ENCODE peak calls at places on chromosomes 11 and 22, in four cellular contexts. P is naive thymus-derived CD4-positive, alpha-beta T cell; N is CD8-positive, alpha-beta memory T cell; Q is iPS DF 6.9. J is an unnamed sample.

GRCh38 chr11:109604506-109604905 is 182.5 kb downstream of the C11orf87 start:
- DNase-seq in P (no peak), Q (no peak), N (no peak), J (no peak)

GRCh38 chr11:59818572-59818971 is 8.0 kb upstream of the MRPL16 start:
- DNase-seq in Q (no peak), P (no peak), N (no peak), J (no peak)

GRCh38 chr11:18111005-18111404 is 5.1 kb upstream of the SAAL1 start:
- DNase-seq in N (no peak), Q (no peak), P (no peak), J (no peak)

GRCh38 chr11:12070446-12071267 is 39.7 kb upstream of the MICAL2 start:
- DNase-seq in Q (no peak), N (no peak), P (no peak), J (no peak)

GRCh38 chr11:130389315-130389935 is 39.0 kb downstream of the ADAMTS8 start:
- DNase-seq in N (peak), Q (no peak), P (no peak), J (no peak)

GRCh38 chr22:21657020-21657360 is 8.8 kb upstream of the PPIL2 start:
- DNase-seq in N (no peak), Q (no peak), P (no peak), J (no peak)

GRCh38 chr11:61701298-61701993 is 21.3 kb downstream of the DAGLA start:
- DNase-seq in N (no peak), P (no peak), Q (no peak), J (no peak)

GRCh38 chr11:3853935-3854659 is 1.4 kb upstream of the STIM1 start:
- DNase-seq in N (peak), P (peak), Q (no peak), J (no peak)

GRCh38 chr22:29106839-29107238 is 34.0 kb downstream of the KREMEN1 start:
- DNase-seq in P (no peak), Q (no peak), N (no peak), J (no peak)

GRCh38 chr11:469684-470667 is 19.9 kb downstream of the PTDSS2 start:
- DNase-seq in N (no peak), Q (no peak), P (no peak), J (peak)

GRCh38 chr11:12127206-12127898 is 17.0 kb downstream of the MICAL2 start:
- DNase-seq in P (no peak), N (no peak), Q (no peak), J (no peak)

GRCh38 chr22:19597399-19597735 is 73.2 kb upstream of the CLDN5 start:
- DNase-seq in N (no peak), P (no peak), Q (no peak), J (no peak)

GRCh38 chr11:85464283-85464682 is 162.9 kb downstream of the DLG2 start:
- DNase-seq in Q (peak), P (no peak), N (no peak), J (no peak)

GRCh38 chr11:20162824-20163777 is 2.8 kb upstream of the DBX1 start:
- DNase-seq in P (no peak), N (no peak), Q (no peak), J (no peak)

GRCh38 chr11:10355257-10355661 is 50.4 kb downstream of the ADM start:
- DNase-seq in Q (no peak), P (no peak), N (no peak), J (no peak)

GRCh38 chr22:28424427-28425080 is 255.1 kb downstream of the TTC28 start:
- DNase-seq in N (no peak), P (no peak), Q (no peak), J (no peak)

GRCh38 chr11:110200241-110200640 is 96.2 kb downstream of the RDX start:
- DNase-seq in P (no peak), N (no peak), Q (no peak), J (no peak)

GRCh38 chr11:35282226-35282882 is 137.0 kb downstream of the SLC1A2 start:
- DNase-seq in Q (no peak), N (no peak), P (no peak), J (no peak)

GRCh38 chr11:131136476-131136875 is 220.2 kb upstream of the SNX19 start:
- DNase-seq in Q (no peak), P (no peak), N (no peak), J (no peak)

GRCh38 chr11:57249384-57250319 is 12.6 kb upstream of the APLNR start:
- DNase-seq in Q (no peak), N (peak), P (peak), J (peak)

GRCh38 chr22:43393132-43393844 is 18.5 kb upstream of the MPPED1 start:
- DNase-seq in Q (no peak), P (no peak), N (no peak), J (no peak)

GRCh38 chr11:71129624-71130023 is 122.8 kb downstream of the SHANK2 start:
- DNase-seq in P (no peak), Q (no peak), N (no peak), J (no peak)

GRCh38 chr22:47056361-47056760 is 293.9 kb downstream of the TBC1D22A start:
- DNase-seq in Q (no peak), P (no peak), N (no peak), J (no peak)

GRCh38 chr22:42692239-42693054 is 28.2 kb downstream of the A4GALT start:
- DNase-seq in N (no peak), P (no peak), Q (no peak), J (no peak)

GRCh38 chr11:128471138-128471661 is 116.2 kb downstream of the ETS1 start:
- DNase-seq in P (no peak), Q (no peak), N (no peak), J (no peak)

GRCh38 chr22:49352361-49353169 is 475.1 kb downstream of the BRD1 start:
- DNase-seq in N (no peak), Q (no peak), P (no peak), J (no peak)

GRCh38 chr11:66720223-66720898 is 8.7 kb downstream of the SPTBN2 start:
- DNase-seq in P (peak), Q (peak), N (no peak), J (no peak)

GRCh38 chr11:45603930-45604682 is 61.3 kb downstream of the CHST1 start:
- DNase-seq in P (no peak), N (no peak), Q (no peak), J (no peak)

GRCh38 chr11:80815752-80816453 is 1375.1 kb upstream of the TENM4 start:
- DNase-seq in N (no peak), P (no peak), Q (no peak), J (no peak)

GRCh38 chr11:119895981-119896380 is 167.0 kb upstream of the NECTIN1 start:
- DNase-seq in N (no peak), P (no peak), Q (no peak), J (no peak)

GRCh38 chr11:10742460-10743208 is 8.4 kb upstream of the CTR9 start:
- DNase-seq in P (no peak), N (peak), Q (no peak), J (no peak)

GRCh38 chr11:109783842-109784241 is 309.4 kb upstream of the ZC3H12C start:
- DNase-seq in N (no peak), Q (no peak), P (no peak), J (no peak)

GRCh38 chr11:46308632-46309419 is 31.4 kb downstream of the CREB3L1 start:
- DNase-seq in N (peak), Q (peak), P (peak), J (peak)

DNA sequence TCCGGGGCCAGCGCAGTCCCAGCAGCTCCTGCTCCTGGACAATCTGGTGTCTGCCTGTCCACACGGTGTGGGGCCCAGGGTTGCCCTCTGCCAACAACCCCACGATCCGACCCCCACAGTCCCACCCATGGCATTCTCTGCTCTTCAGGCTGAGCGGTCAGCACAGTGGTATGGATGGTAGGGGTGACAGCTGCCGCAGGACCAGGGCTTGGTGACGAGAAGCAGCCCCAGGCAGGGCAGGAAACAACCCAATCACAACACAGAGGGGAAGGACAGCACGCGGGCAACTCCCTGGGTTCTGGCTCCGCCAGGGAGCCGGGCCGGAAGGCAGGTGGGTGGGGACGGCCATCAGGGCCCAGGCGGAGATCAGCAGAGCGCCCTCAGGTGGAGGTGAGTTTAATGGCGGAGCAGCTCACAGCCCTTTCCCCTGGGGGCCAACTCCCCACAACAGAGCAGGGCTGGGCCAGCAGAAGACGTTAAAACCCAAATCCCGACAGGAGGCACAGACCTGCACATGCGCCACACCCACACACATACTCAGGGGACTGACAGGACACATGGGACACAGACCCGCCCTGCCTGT is 5.3 kb upstream of the CHADL start:
- DNase-seq in Q (no peak), N (no peak), P (no peak), J (no peak)
- H3K27ac ChIP-seq in Q (no peak), N (no peak), P (no peak), J (no peak)

GRCh38 chr11:27139742-27140141 is 99.1 kb downstream of the BBOX1 start:
- DNase-seq in P (no peak), Q (no peak), N (no peak), J (no peak)
- H3K27ac ChIP-seq in P (no peak), Q (no peak), N (no peak), J (no peak)

DNA sequence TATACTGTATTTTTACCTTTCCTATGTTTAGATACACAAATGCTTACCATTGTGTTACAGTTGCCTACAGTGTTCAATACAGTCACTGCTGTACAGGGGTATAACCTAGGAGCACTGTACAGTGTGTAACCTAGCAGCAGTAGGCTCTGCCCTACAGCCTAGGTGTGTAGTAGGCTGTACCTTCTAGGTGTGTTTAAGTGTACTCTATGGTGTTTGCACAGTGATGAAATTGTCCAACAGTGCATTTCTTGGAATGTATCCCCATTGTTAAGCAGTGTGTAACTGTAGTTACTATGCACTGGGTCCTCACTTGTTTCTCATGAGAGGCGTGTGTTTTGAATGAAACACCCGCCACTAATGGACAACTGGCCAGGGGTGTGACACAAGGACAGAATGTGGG is 269.0 kb downstream of the OPCML start:
- DNase-seq in N (no peak), P (no peak), Q (no peak), J (no peak)
- H3K27ac ChIP-seq in N (no peak), P (no peak), Q (no peak), J (no peak)

GRCh38 chr11:96033054-96033453 is 109.1 kb upstream of the MTMR2 start:
- DNase-seq in P (no peak), N (no peak), Q (no peak), J (no peak)

GRCh38 chr11:96035031-96035743 is 111.3 kb upstream of the MTMR2 start:
- DNase-seq in P (no peak), Q (no peak), N (no peak), J (no peak)

GRCh38 chr11:96035744-96036087 is 111.8 kb upstream of the MTMR2 start:
- DNase-seq in P (no peak), N (no peak), Q (no peak), J (no peak)

GRCh38 chr11:96036863-96037262 is 113.0 kb upstream of the MTMR2 start:
- DNase-seq in N (no peak), Q (no peak), P (no peak), J (no peak)

DNA sequence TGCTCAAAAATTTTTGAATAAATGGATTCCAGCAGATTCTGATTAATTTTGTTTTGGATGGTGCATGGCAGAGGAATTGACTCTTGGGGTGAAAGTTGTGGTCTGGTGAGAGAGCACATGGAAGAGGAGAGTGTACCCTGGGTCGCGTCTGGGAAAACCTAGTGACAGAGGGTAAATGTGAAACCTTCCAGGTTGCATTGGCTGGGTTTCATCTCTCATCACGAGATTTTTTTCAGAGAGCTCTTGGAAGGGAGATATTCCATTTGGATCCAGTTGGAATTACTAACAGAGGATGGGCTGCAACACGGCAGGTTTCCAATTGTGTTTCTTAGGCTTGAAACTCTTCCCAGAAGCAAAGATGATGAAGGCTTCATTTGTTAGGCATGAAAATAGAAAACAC is 109.7 kb upstream of the MTMR2 start:
- DNase-seq in N (no peak), Q (no peak), P (no peak), J (no peak)
- H3K27ac ChIP-seq in N (no peak), Q (no peak), P (no peak), J (no peak)

GRCh38 chr11:134949716-134950115 is 537.7 kb upstream of the B3GAT1 start:
- DNase-seq in Q (no peak), P (no peak), N (no peak), J (no peak)

GRCh38 chr11:134949121-134949591 is 537.1 kb upstream of the B3GAT1 start:
- DNase-seq in P (no peak), N (no peak), Q (no peak), J (no peak)

GRCh38 chr11:134951305-134951700 is 539.3 kb upstream of the B3GAT1 start:
- DNase-seq in N (no peak), P (no peak), Q (no peak), J (peak)

GRCh38 chr11:134947556-134947955 is 535.5 kb upstream of the B3GAT1 start:
- DNase-seq in Q (no peak), N (no peak), P (no peak), J (no peak)

GRCh38 chr11:134950692-134951304 is 538.8 kb upstream of the B3GAT1 start:
- DNase-seq in P (no peak), Q (no peak), N (no peak), J (no peak)
- H3K27ac ChIP-seq in P (no peak), Q (no peak), N (no peak), J (no peak)

DNA sequence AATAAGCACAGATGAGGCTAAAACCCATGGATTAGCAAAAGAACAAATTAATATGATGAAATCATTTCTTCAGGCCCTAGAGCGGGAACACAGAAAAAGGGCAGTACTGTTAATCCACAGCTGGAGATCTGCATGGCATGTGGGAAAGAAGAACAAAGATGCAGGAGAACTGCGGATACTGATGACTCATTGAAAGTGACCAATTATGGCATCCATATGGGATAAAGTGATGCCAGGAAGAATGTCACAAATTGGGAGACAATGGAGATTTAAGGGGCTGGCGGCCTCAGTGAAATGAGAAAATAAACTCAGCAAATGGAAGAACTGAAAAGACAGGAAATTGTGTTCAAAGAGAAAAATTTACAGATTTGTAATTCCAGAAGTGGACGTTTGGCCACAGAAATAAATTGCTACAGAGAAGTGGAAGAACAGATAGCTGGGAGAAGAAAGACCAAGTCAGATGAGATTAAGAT is 39.4 kb downstream of the SIK3 start:
- DNase-seq in N (no peak), P (no peak), Q (no peak), J (no peak)
- H3K27ac ChIP-seq in N (no peak), P (no peak), Q (no peak), J (peak)

GRCh38 chr11:2095542-2095941 is 43.6 kb downstream of the IGF2 start:
- DNase-seq in Q (no peak), N (no peak), P (no peak), J (no peak)

GRCh38 chr11:2097998-2098690 is 41.0 kb downstream of the IGF2 start:
- DNase-seq in Q (no peak), N (no peak), P (no peak), J (no peak)

GRCh38 chr11:2096001-2096918 is 42.9 kb downstream of the IGF2 start:
- DNase-seq in P (no peak), Q (no peak), N (no peak), J (no peak)

GRCh38 chr11:2097356-2097997 is 41.7 kb downstream of the IGF2 start:
- DNase-seq in Q (no peak), P (no peak), N (no peak), J (no peak)

GRCh38 chr11:2096919-2097301 is 42.3 kb downstream of the IGF2 start:
- DNase-seq in N (no peak), Q (no peak), P (no peak), J (no peak)
- H3K27ac ChIP-seq in N (no peak), Q (no peak), P (no peak), J (no peak)

DNA sequence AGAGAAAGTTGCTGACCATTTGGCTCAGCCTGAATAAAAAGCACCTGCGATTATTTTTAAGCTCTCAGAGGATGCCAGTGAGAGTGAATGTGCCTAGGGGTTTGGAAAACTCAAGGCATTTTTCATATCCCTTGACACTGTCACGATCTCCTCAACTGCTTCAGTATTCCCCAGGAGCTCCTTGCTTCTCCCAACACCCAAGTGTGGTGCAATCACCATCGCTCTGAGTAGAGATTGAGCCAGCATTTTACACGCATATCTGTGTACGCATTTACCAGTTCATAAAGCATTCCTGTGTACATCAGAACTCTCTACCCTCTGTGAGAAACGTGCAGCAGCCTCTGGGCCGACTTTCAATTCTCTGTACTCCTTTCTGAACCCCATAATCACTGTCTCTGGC is 1.3 kb downstream of the SRRD start:
- DNase-seq in P (no peak), Q (no peak), N (no peak), J (no peak)
- H3K27ac ChIP-seq in P (peak), Q (no peak), N (peak), J (no peak)

GRCh38 chr22:38218661-38219331 is 17.0 kb downstream of the MAFF start:
- DNase-seq in Q (no peak), N (peak), P (peak), J (no peak)

GRCh38 chr22:38219644-38220043 is 17.9 kb downstream of the MAFF start:
- DNase-seq in Q (no peak), P (no peak), N (no peak), J (no peak)

GRCh38 chr22:38221407-38221806 is 19.6 kb downstream of the MAFF start:
- DNase-seq in N (no peak), Q (no peak), P (no peak), J (no peak)

GRCh38 chr22:38220653-38221386 is 19.0 kb downstream of the MAFF start:
- DNase-seq in P (no peak), N (no peak), Q (no peak), J (no peak)

DNA sequence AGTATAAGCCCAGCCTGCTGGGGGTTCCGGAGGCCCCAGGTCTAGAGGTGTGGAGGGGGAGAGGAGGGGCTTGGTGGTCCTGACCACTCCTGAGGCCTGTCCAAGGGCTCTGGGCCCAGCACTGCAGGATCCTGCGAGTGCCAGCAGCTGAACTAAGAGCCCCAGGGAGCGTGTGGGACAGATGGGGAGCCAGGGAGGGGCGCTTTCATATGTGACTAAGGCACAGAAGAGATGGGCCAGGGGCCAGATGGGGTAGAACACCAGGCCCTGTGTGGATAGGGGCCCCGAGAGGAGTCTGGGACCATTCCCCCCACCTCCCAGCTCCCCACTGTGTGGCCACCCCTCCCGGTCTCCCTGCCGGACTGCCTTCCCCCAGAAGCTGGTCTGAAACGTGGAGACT is 18.4 kb downstream of the MAFF start:
- DNase-seq in N (no peak), P (no peak), Q (no peak), J (no peak)
- H3K27ac ChIP-seq in N (no peak), P (no peak), Q (no peak), J (no peak)

J was measured in caudate nucleus.